ENCODE peak calls at places on chromosomes 2 and 18, in nine cellular contexts. X, P, U, K, C, D, I, A and V are unnamed samples.

GRCh38 chr2:100998235-100998573 is 3.9 kb upstream of the RPL31 start:
- DNase-seq in X (no peak), P (no peak), U (no peak), K (no peak), C (no peak), D (no peak), I (no peak), A (no peak), V (no peak)

GRCh38 chr2:21037671-21038108 is 6.2 kb downstream of the APOB start:
- DNase-seq in X (no peak), P (no peak), U (no peak), K (no peak), C (peak; percentile 91), D (no peak), I (no peak), A (no peak), V (no peak)

GRCh38 chr2:159133795-159134194 is 152.7 kb downstream of the WDSUB1 start:
- DNase-seq in X (no peak), P (peak; percentile 81), U (peak; percentile 59), K (no peak), C (no peak), D (peak; percentile 66), I (no peak), A (no peak), V (peak; percentile 43)

GRCh38 chr2:219684721-219685689 is 57.6 kb downstream of the SLC4A3 start:
- DNase-seq in X (peak; percentile 73), P (peak; percentile 92), U (peak; percentile 86), K (peak; percentile 68), C (peak; percentile 97), D (peak; percentile 83), I (peak; percentile 46), A (peak; percentile 90), V (peak; percentile 48)

GRCh38 chr18:55247032-55247431 is 287.8 kb upstream of the CCDC68 start:
- DNase-seq in X (no peak), P (no peak), U (no peak), K (no peak), C (no peak), D (no peak), I (peak; percentile 39), A (no peak), V (peak; percentile 29)

GRCh38 chr2:163794635-163795034 is 58.8 kb upstream of the FIGN start:
- DNase-seq in X (no peak), P (peak; percentile 55), U (peak; percentile 43), K (no peak), C (peak; percentile 95), D (peak; percentile 53), I (no peak), A (no peak), V (no peak)

GRCh38 chr2:208266641-208267335 is 733 bp downstream of the PIKFYVE start:
- DNase-seq in X (no peak), P (peak; percentile 32), U (peak; percentile 48), K (no peak), C (peak; percentile 32), D (peak; percentile 48), I (peak; percentile 38), A (no peak), V (peak; percentile 51)

GRCh38 chr2:10057231-10058107 is 14.1 kb downstream of the KLF11 start:
- DNase-seq in X (peak; percentile 57), P (peak; percentile 82), U (peak; percentile 85), K (no peak), C (peak; percentile 68), D (peak; percentile 81), I (peak; percentile 77), A (peak; percentile 98), V (peak; percentile 68)

GRCh38 chr2:37456479-37456878 is 112.0 kb downstream of the QPCT start:
- DNase-seq in X (no peak), P (no peak), U (peak; percentile 33), K (no peak), C (peak; percentile 33), D (no peak), I (no peak), A (no peak), V (no peak)

GRCh38 chr2:226215902-226216503 is 583.6 kb downstream of the IRS1 start:
- DNase-seq in X (peak; percentile 77), P (peak; percentile 32), U (peak; percentile 78), K (peak; percentile 68), C (peak; percentile 63), D (peak; percentile 62), I (peak; percentile 43), A (peak; percentile 94), V (peak; percentile 61)

GRCh38 chr18:9742588-9743131 is 34.6 kb downstream of the RAB31 start:
- DNase-seq in X (no peak), P (peak; percentile 45), U (peak; percentile 79), K (no peak), C (peak; percentile 52), D (peak; percentile 54), I (peak; percentile 79), A (peak; percentile 20), V (peak; percentile 68)

GRCh38 chr2:71526975-71527374 is 73.6 kb downstream of the DYSF start:
- DNase-seq in X (no peak), P (no peak), U (no peak), K (no peak), C (no peak), D (no peak), I (no peak), A (no peak), V (no peak)

GRCh38 chr2:227423633-227424499 is 36.1 kb upstream of the SCYGR1 start:
- DNase-seq in X (no peak), P (no peak), U (no peak), K (no peak), C (no peak), D (no peak), I (no peak), A (peak; percentile 48), V (no peak)

GRCh38 chr2:101745711-101746694 is 48.5 kb downstream of the MAP4K4 start:
- DNase-seq in X (no peak), P (peak; percentile 63), U (peak; percentile 86), K (no peak), C (peak; percentile 73), D (peak; percentile 66), I (peak; percentile 84), A (no peak), V (peak; percentile 86)

GRCh38 chr18:10499230-10499629 is 26.6 kb upstream of the NAPG start:
- DNase-seq in X (no peak), P (no peak), U (no peak), K (no peak), C (peak; percentile 20), D (no peak), I (no peak), A (no peak), V (no peak)

DNA sequence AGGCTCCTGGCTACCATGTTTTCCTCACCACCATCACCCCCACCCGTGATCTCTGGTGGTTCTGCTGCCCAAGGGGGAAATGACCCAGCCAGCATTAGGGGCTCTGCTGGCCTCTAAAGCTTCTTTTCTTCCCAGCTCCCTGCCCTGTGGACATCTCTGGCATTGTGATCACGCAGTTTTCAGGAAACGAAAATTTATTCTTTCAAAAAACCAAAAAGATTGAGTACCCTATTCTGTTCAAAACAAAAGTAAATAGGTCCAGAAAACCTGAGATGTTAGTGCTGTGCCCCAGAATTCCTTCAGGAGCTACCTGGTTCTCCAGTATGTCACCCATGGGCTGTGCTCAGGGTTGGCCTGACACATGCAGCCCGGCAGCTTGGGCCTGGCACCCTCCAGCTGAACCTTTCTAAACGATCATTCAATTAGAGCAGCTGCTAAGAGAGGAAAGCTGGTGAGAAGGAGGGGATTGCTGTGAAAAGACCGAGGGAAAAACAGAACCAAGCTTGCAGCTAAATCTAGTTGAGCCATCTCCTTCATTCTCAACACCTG is 157.5 kb downstream of the MGAT5 start:
- DNase-seq in X (no peak), P (no peak), U (no peak), K (no peak), C (no peak), D (no peak), I (no peak), A (no peak), V (no peak)
- TF ChIP-seq CTCF in X (no peak), P (no peak), U (no peak), K (no peak), C (no peak), D (no peak), I (no peak), A (no peak), V (no peak)

DNA sequence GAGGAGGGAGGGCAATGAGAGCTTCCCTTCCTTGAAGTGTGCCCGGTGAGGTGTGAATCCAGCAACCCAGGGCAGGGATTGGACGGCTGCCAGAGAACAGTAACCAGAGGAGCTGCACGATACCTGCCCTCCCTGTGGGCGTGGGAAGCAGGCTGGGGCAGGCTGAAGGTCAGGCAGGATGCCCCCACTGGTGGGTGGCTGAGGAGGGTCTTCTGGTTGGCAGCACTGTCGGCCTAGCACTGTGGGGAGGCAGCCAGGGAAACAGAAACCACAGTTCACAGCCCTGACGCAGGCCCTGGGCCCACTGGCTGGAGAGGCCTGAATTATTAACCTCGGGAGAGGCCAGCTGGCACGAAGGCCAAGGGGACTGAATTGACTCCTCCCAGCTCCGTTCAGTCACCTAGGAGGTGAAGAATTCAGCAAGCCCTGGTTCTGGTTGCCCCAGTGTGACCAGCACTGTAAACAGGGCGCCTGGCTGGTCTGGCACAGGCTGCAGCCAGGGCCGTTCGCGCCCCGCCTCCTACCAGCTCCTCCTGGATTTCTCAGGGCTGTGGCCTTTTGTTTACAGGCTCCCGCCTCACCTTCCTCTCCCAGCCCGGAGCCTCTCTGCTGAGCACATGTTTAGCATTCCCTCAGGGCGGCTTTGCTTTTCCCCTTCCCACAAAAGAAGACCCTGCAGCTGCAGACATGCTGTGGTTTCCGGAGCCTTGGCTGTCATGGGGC is 97.7 kb downstream of the B3GNT2 start:
- DNase-seq in X (peak; percentile 93), P (peak; percentile 33), U (no peak), K (peak; percentile 90), C (peak; percentile 85), D (no peak), I (peak; percentile 37), A (peak; percentile 95), V (peak; percentile 41)
- H3K4me3 ChIP-seq in X (peak overlapping the region; percentile 0), P (no peak overlapping the region), U (no peak overlapping the region), K (no peak overlapping the region), C (no peak overlapping the region), D (no peak overlapping the region), I (no peak overlapping the region), A (no peak overlapping the region), V (no peak overlapping the region)

DNA sequence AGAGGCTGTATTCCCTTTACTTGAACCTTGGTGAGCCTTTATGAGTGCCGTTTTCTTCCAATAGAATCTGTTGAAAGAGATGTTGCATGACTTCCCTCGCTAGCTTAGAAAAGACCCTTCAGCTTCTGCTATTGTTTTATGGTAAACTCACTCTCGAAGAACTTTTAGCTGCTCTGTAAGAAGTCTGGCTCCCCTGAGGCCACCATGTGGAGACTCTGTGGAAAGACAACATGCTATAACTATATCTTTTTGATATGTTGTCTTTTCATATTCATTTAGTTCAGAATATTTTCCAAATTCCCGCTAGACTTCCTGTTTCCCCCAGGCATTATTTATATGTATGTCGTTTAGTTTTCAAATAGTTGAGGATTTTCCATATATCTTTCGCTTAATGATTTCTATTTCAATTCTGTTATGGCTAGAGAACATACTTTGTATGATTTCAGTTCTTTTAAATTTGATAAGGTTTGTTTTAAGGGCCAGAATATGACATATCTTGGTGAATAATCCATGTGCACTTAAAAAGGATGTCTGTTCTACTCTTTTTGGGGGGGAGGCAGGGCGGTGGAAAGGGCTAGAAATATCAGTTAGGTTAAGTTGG is 64.1 kb downstream of the PTPN4 start:
- DNase-seq in X (no peak), P (peak; percentile 70), U (peak; percentile 71), K (no peak), C (peak; percentile 53), D (peak; percentile 76), I (peak; percentile 46), A (peak; percentile 52), V (peak; percentile 54)
- TF ChIP-seq CTCF in X (peak; percentile 59), P (peak; percentile 83), U (peak; percentile 77), K (peak; percentile 38), C (peak; percentile 74), D (peak; percentile 91), I (peak; percentile 88), A (peak; percentile 82), V (peak; percentile 80)

DNA sequence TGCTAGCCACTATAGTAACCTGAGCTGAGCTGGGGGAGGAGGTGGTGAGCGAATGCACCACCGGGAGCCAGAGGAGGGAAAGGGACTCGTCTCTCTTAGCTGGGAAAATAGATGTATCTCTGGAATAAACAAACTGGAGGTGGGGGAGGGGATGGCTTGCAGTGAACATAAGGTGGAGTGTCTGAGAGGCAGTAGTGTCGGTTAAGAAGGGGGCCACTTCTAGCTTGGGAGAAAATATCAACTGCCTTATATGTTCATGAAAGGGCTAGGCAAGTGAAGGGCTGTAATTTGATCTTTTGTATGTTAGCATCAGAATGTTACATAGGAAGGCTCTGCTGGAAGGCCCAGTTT is 2.2 kb downstream of the SETBP1 start:
- DNase-seq in X (peak; percentile 38), P (no peak), U (no peak), K (no peak), C (peak; percentile 28), D (no peak), I (peak; percentile 32), A (peak; percentile 89), V (peak; percentile 38)
- H3K4me3 ChIP-seq in X (peak overlapping the region; percentile 89), P (peak overlapping the region; percentile 29), U (no peak overlapping the region), K (peak overlapping the region; percentile 18), C (no peak overlapping the region), D (no peak overlapping the region), I (peak overlapping the region; percentile 60), A (peak overlapping the region; percentile 90), V (peak overlapping the region; percentile 10)